ENCODE peak calls at places on chromosomes 11 and 22, in five cellular contexts. Z, M, L, X and K are unnamed samples. For H3K36me3, the result is how much of the 10 kb centered on the place peaks cover.

GRCh38 chr11:102469196-102469821 is 16.7 kb upstream of the TMEM123 start:
- DNase-seq in X (no peak), L (no peak), Z (no peak), M (peak), K (peak)

GRCh38 chr11:1792461-1792860 is 28.7 kb upstream of the CTSD start:
- DNase-seq in M (no peak), Z (no peak), L (no peak), X (no peak), K (no peak)

GRCh38 chr22:49676783-49677494 is 150.7 kb downstream of the BRD1 start:
- DNase-seq in M (no peak), Z (no peak), X (no peak), L (no peak), K (no peak)

GRCh38 chr22:28599693-28600092 is 79.9 kb downstream of the TTC28 start:
- DNase-seq in X (no peak), M (no peak), Z (no peak), L (no peak), K (no peak)

GRCh38 chr11:92329644-92330043 is 105.0 kb downstream of the FAT3 start:
- DNase-seq in M (peak), Z (no peak), L (no peak), X (no peak), K (no peak)

GRCh38 chr22:19122752-19123492 is 710 bp upstream of the DGCR2 start:
- DNase-seq in X (peak), Z (peak), M (peak), L (peak), K (no peak)

GRCh38 chr22:33875316-33875715 is 45.0 kb downstream of the LARGE1 start:
- DNase-seq in Z (no peak), L (no peak), X (no peak), M (no peak), K (no peak)

GRCh38 chr11:9529333-9529648 is 44.2 kb upstream of the WEE1 start:
- DNase-seq in X (peak), Z (no peak), M (peak), L (peak), K (no peak)

GRCh38 chr11:3380706-3381570 is 2.0 kb upstream of the ZNF195 start:
- DNase-seq in L (peak), M (peak), X (no peak), Z (no peak), K (no peak)

GRCh38 chr22:50529416-50530279 is at the start of gene TYMP:
- DNase-seq in M (peak), X (peak), Z (peak), L (peak), K (no peak)

GRCh38 chr22:37163618-37164534 is 14.2 kb upstream of the IL2RB start:
- DNase-seq in X (no peak), Z (no peak), L (no peak), M (no peak), K (no peak)

GRCh38 chr11:111878385-111878765 is 590 bp downstream of the FDXACB1 start:
- DNase-seq in L (no peak), X (no peak), Z (no peak), M (peak), K (no peak)

GRCh38 chr11:46457659-46458058 is 66.1 kb upstream of the CHRM4 start:
- DNase-seq in M (no peak), L (no peak), Z (no peak), X (no peak), K (no peak)

GRCh38 chr11:17403977-17404759 is 15.7 kb upstream of the KCNJ11 start:
- DNase-seq in L (peak), M (peak), X (no peak), Z (no peak), K (no peak)

GRCh38 chr11:19573666-19574065 is 139.0 kb upstream of the NAV2 start:
- DNase-seq in M (no peak), X (no peak), L (peak), Z (no peak), K (no peak)

GRCh38 chr22:37213218-37213855 is 1.1 kb upstream of the SSTR3 start:
- DNase-seq in M (no peak), X (no peak), L (no peak), Z (no peak), K (no peak)

GRCh38 chr22:37300551-37301017 is 18.3 kb downstream of the CYTH4 start:
- DNase-seq in X (no peak), Z (no peak), M (no peak), L (no peak), K (no peak)

GRCh38 chr11:63616953-63617352 is 2.7 kb upstream of the PLAAT3 start:
- DNase-seq in L (no peak), Z (no peak), X (no peak), M (no peak), K (no peak)

GRCh38 chr11:124200671-124201070 is 17.5 kb downstream of the OR10D3 start:
- DNase-seq in L (no peak), M (no peak), Z (no peak), X (no peak), K (no peak)

GRCh38 chr11:19723572-19724342 is 11.1 kb downstream of the NAV2 start:
- DNase-seq in X (no peak), Z (no peak), L (peak), M (peak), K (no peak)

GRCh38 chr11:115146425-115146824 is 357.8 kb downstream of the CADM1 start:
- DNase-seq in M (no peak), X (no peak), Z (no peak), L (no peak), K (no peak)

GRCh38 chr11:898160-898517 is 12.5 kb downstream of the CHID1 start:
- DNase-seq in Z (no peak), X (no peak), M (peak), L (no peak), K (no peak)

GRCh38 chr22:44430716-44431115 is 67.3 kb downstream of the RTL6 start:
- DNase-seq in L (no peak), Z (no peak), M (no peak), X (no peak), K (no peak)

GRCh38 chr22:41935015-41935908 is 8.7 kb upstream of the TNFRSF13C start:
- DNase-seq in X (no peak), L (no peak), Z (no peak), M (no peak), K (no peak)

GRCh38 chr11:46119053-46119351 is 2.3 kb downstream of the PHF21A start:
- DNase-seq in M (peak), X (no peak), L (no peak), Z (no peak), K (no peak)

GRCh38 chr11:113376156-113376555 is 11.4 kb upstream of the ANKK1 start:
- DNase-seq in M (no peak), L (no peak), X (no peak), Z (no peak), K (no peak)

GRCh38 chr22:31844941-31845340 is 91.1 kb downstream of the DEPDC5 start:
- DNase-seq in Z (no peak), L (no peak), M (no peak), X (no peak), K (no peak)

GRCh38 chr22:46110215-46110614 is 40.1 kb upstream of the PPARA start:
- DNase-seq in L (peak), X (no peak), Z (no peak), M (peak), K (no peak)

GRCh38 chr11:116540645-116541044 is 232.1 kb downstream of the BUD13 start:
- DNase-seq in X (no peak), Z (no peak), L (no peak), M (no peak), K (no peak)

GRCh38 chr11:69066122-69067112 is 17.7 kb downstream of the TPCN2 start:
- DNase-seq in M (no peak), X (no peak), Z (no peak), L (no peak), K (no peak)
- H3K36me3 ChIP-seq in M (under half), X (under half), Z (under half), L (under half), K (half or more)

GRCh38 chr11:86463120-86463519 is 88.4 kb downstream of the CCDC81 start:
- DNase-seq in X (no peak), M (no peak), L (no peak), Z (no peak), K (no peak)
- H3K36me3 ChIP-seq in X (under half), M (under half), L (under half), Z (under half), K (under half)

GRCh38 chr22:11605468-11605981 is 3922.5 kb upstream of the OR11H1 start:
- DNase-seq in X (no peak), L (no peak), M (no peak), Z (no peak), K (peak)
- H3K36me3 ChIP-seq in X (under half), L (under half), M (under half), Z (under half), K (under half)

GRCh38 chr11:14218728-14219127 is 140.3 kb downstream of the RRAS2 start:
- DNase-seq in M (no peak), L (no peak), Z (no peak), X (no peak), K (no peak)

DNA sequence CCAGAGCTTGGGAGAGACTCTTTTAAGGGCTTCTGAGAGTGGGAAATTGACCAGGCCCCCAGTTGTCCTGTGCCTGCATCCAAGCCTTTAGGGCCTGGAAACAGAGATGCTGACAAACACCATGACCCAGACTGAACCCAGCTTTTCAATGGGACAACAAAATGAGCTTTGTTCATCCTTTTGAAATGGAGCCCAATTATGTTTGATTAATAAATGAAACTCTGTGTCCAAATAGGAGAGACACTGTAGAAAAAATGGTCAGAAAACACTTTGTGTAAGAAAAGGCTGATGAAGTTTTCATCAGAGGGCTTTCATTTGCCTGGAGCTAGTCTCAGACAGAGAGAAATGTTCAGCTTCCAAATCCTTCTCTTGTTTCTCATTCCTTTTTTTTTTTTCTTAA is 146.0 kb downstream of the RRAS2 start:
- DNase-seq in X (no peak), Z (no peak), M (no peak), L (no peak), K (no peak)
- H3K36me3 ChIP-seq in X (under half), Z (under half), M (under half), L (under half), K (under half)